ENCODE peak calls at places on chromosomes 16 and 17, in seven cellular contexts. Y is mammary epithelial cell, U is GM23248, X is GM12864, D is A549, B is astrocyte, S is HepG2. A is an unnamed sample.

GRCh38 chr16:87507351-87508069 is 14.7 kb upstream of the ZCCHC14 start:
- DNase-seq in Y (no peak), U (peak; percentile 60), X (no peak), D (no peak), B (no peak), S (no peak), A (no peak)

GRCh38 chr16:69839240-69839688 is 77.1 kb downstream of the WWP2 start:
- DNase-seq in Y (no peak), U (no peak), X (no peak), D (no peak), B (no peak), S (peak; percentile 79), A (no peak)

GRCh38 chr17:66492500-66493123 is 190.2 kb downstream of the PRKCA start:
- DNase-seq in Y (no peak), U (peak; percentile 16), X (no peak), D (no peak), B (peak; percentile 56), S (no peak), A (peak; percentile 40)

GRCh38 chr16:86554917-86555762 is at the start of gene MTHFSD:
- DNase-seq in Y (peak; percentile 85), U (peak; percentile 95), X (peak; percentile 59), D (peak; percentile 92), B (peak; percentile 76), S (peak; percentile 85), A (peak; percentile 93)

GRCh38 chr16:15041260-15042011 is 14.4 kb downstream of the NTAN1 start:
- DNase-seq in Y (peak; percentile 43), U (peak; percentile 94), X (no peak), D (no peak), B (peak; percentile 38), S (no peak), A (no peak)

GRCh38 chr17:40726919-40727318 is 23.4 kb upstream of the KRT24 start:
- DNase-seq in Y (no peak), U (peak; percentile 21), X (no peak), D (no peak), B (no peak), S (peak; percentile 35), A (peak; percentile 20)

GRCh38 chr16:54070944-54071343 is 215.6 kb downstream of the IRX3 start:
- DNase-seq in Y (no peak), U (no peak), X (no peak), D (no peak), B (no peak), S (no peak), A (peak; percentile 71)

GRCh38 chr17:80955673-80956306 is 35.9 kb upstream of the CHMP6 start:
- DNase-seq in Y (no peak), U (no peak), X (no peak), D (no peak), B (no peak), S (no peak), A (no peak)

GRCh38 chr16:30346286-30346685 is 8.8 kb downstream of the CD2BP2 start:
- DNase-seq in Y (no peak), U (no peak), X (no peak), D (no peak), B (no peak), S (no peak), A (no peak)

GRCh38 chr17:73648974-73649373 is 4.7 kb upstream of the SDK2 start:
- DNase-seq in Y (no peak), U (no peak), X (no peak), D (no peak), B (no peak), S (no peak), A (no peak)

GRCh38 chr17:72145972-72146755 is 25.3 kb downstream of the SOX9 start:
- DNase-seq in Y (peak; percentile 53), U (peak; percentile 85), X (no peak), D (no peak), B (peak; percentile 50), S (no peak), A (no peak)

GRCh38 chr16:88102597-88102996 is 151.4 kb downstream of the BANP start:
- DNase-seq in Y (no peak), U (no peak), X (no peak), D (no peak), B (no peak), S (no peak), A (no peak)

GRCh38 chr17:44137891-44138709 is 3.6 kb upstream of the HROB start:
- DNase-seq in Y (peak; percentile 99), U (peak; percentile 100), X (no peak), D (peak; percentile 99), B (peak; percentile 99), S (peak; percentile 87), A (peak; percentile 94)

GRCh38 chr16:67241008-67241900 is 6.0 kb downstream of the FHOD1 start:
- DNase-seq in Y (peak; percentile 78), U (peak; percentile 92), X (no peak), D (peak; percentile 76), B (peak; percentile 77), S (peak; percentile 32), A (no peak)

DNA sequence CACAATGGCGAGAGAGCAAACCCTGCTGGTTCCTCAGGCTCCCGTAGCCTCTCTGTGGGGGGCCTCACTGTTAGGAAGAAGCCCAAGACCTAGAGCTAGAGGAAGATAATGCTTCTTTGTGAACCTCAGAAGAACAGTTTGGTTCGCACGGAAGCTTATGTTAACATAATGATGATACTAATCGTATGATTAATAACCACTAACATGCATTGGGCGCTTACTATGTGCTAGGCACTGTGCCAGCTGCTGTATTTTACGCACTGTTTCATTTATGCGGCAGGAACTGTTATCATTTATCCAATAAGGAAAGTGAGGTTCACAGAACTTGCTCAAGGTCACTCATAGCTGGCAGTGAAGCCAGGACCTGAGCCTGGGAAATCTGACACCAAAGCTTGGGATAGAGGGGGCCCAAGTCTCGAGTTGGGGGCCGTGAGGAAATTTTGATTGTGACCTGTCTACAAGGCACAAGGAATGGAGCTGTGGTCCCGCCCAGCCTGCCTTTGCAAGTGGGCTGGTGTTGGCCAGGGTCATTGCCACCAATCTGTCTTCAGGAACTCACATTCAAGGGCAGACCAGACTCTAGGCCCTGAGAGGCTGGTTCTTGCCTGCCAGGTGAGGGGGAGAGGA is 6.8 kb downstream of the PRCD start:
- DNase-seq in Y (peak; percentile 94), U (peak; percentile 93), X (no peak), D (no peak), B (peak; percentile 96), S (no peak), A (no peak)
- H3K4me3 ChIP-seq in Y (no peak overlapping the region), U (no peak overlapping the region), X (no peak overlapping the region), D (no peak overlapping the region), B (no peak overlapping the region), S (no peak overlapping the region), A (no peak overlapping the region)

DNA sequence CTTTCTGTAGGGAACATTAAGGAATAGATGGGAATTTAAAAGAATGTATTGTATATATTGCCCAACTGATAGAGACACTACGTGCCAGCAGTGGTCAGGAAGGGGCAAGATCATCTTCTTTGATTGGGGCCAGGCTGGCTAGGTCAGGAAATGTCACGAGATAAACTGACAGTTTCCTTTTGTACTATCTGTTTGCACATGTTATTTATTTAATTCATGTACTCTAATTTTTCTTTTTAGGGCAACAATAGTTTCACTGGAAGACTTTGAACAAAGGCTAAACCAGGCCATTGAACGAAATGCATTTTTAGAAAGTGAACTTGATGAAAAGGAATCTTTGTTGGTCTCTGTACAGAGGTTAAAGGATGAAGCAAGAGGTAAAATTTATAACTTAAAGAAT is 12.6 kb downstream of the NDEL1 start:
- DNase-seq in Y (no peak), U (no peak), X (no peak), D (no peak), B (no peak), S (peak; percentile 83), A (no peak)
- H3K4me3 ChIP-seq in Y (no peak overlapping the region), U (no peak overlapping the region), X (no peak overlapping the region), D (no peak overlapping the region), B (no peak overlapping the region), S (no peak overlapping the region), A (no peak overlapping the region)

DNA sequence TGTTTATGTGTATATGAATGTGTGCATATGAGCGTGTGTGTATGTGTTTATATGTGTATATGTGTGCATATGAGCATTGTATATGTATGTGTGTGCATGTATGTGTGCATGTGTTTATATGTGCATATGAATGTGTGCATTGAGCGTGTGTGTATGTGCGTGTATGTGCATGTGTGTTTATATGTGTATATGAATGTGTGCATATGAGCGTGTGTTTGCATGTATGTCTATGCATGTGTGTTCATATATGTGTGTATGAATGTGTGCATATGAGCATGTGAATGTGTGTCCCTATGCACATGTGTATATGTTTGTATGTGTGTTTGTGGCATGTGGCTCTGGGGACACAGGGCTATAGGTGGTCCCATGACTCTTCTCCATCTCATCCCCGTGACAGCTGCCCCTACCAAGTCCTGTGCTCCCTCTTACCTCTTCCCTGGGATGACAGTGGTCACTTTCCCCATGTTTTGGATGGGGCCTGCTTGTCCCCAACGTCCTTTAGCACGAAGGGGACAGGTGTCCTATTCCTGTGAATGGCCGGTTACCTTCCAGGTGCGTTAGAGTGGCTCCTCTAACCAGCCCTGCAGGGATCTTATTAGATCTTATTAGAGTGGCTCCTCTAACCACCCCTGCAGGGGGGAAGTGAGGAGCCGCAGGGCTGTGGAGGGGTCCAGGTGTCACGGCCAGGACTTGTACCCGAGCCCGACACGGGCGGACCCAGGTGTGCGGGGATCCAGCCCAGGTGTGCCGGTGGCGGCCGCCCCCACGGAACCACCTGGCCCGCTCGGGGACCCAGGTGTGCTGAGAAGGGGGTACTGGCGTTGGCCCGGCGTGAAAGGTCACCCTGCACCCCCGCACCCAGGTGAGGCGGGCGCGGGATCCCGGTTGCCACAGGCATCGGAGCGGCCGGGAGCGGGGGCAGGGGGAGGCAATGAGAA is 105.6 kb downstream of the SEC14L1 start:
- DNase-seq in Y (no peak), U (no peak), X (no peak), D (no peak), B (no peak), S (no peak), A (no peak)
- H3K4me3 ChIP-seq in Y (peak overlapping the region; percentile 61), U (peak overlapping the region; percentile 74), X (peak overlapping the region; percentile 60), D (peak overlapping the region; percentile 57), B (peak overlapping the region; percentile 53), S (peak overlapping the region; percentile 59), A (no peak overlapping the region)

GRCh38 chr17:16379654-16380053 is 1.2 kb upstream of the UBB start:
- DNase-seq in Y (no peak), U (no peak), X (no peak), D (no peak), B (no peak), S (peak; percentile 49), A (no peak)

GRCh38 chr17:16380640-16381495 is at the start of gene UBB:
- DNase-seq in Y (peak; percentile 97), U (peak; percentile 99), X (peak; percentile 97), D (peak; percentile 92), B (peak; percentile 98), S (peak; percentile 94), A (peak; percentile 98)

GRCh38 chr17:16374539-16374938 is 6.4 kb upstream of the UBB start:
- DNase-seq in Y (no peak), U (no peak), X (no peak), D (no peak), B (no peak), S (no peak), A (no peak)

GRCh38 chr17:16378631-16379282 is 2.1 kb upstream of the UBB start:
- DNase-seq in Y (peak; percentile 96), U (peak; percentile 27), X (no peak), D (peak; percentile 64), B (no peak), S (no peak), A (no peak)

DNA sequence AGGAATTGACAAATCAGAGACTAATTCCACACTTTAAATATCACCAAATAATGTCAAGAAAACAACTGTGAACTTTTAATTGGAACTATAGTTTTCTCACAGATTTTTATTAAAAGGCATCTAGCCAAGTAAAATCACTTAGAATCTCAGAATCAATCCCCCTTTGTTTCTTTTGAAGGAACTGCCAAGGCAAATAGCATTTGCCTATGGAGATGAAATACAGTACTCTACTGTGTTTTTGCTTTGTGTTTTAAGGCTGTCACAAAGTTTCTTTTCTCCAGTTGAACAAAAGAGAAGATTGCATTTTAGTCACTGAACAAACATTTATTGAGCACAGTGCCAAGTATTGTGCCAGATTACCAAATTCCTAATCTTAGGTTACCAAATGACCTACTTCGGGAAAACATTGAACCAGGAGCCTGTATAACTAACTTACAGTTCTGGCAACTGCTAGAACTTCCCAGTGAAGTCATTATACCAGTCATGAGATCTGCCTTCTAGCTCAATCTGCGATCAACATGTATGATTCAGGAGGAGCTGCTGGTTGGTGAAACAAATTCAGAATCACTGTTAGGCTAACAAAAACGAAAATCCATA is 3.0 kb upstream of the UBB start:
- DNase-seq in Y (peak; percentile 83), U (peak; percentile 91), X (no peak), D (peak; percentile 56), B (peak; percentile 54), S (peak; percentile 58), A (no peak)
- H3K4me3 ChIP-seq in Y (no peak overlapping the region), U (no peak overlapping the region), X (no peak overlapping the region), D (no peak overlapping the region), B (no peak overlapping the region), S (no peak overlapping the region), A (no peak overlapping the region)

A was measured in NB4.